ENCODE peak calls at places on chromosomes 13 and 19, in nine cellular contexts. One of them, this sample, is unnamed.

GRCh38 chr13:46176756-46177155 is 5.2 kb downstream of the LCP1 start:
- DNase-seq in kidney glomerular epithelial cell: no peak
- DNase-seq in stimulated activated CD8-positive, alpha-beta memory T cell treated with anti-CD3 and anti-CD28 coated beads, Interleukin-15, amount 100 ng/mL, for 1 hour: no peak
- DNase-seq in NCI-H510A treated with DMSO at 0.1 percent for 48 hours: no peak
- DNase-seq in stimulated activated CD4-positive, alpha-beta T cell treated with anti-CD3 and anti-CD28 coated beads, Interleukin-1b, Interleukin-23, amount 100 ng/mL, for 24 hours: no peak
- DNase-seq in kidney tubule cell: no peak
- DNase-seq in T-helper 1 cell: no peak
- DNase-seq in cardiac muscle cell: no peak
- DNase-seq in skeletal muscle cell: no peak
- DNase-seq in this sample: no peak

GRCh38 chr19:34171539-34171876 is 796 bp upstream of the LSM14A start:
- DNase-seq in kidney glomerular epithelial cell: no peak
- DNase-seq in stimulated activated CD8-positive, alpha-beta memory T cell treated with anti-CD3 and anti-CD28 coated beads, Interleukin-15, amount 100 ng/mL, for 1 hour: peak
- DNase-seq in NCI-H510A treated with DMSO at 0.1 percent for 48 hours: peak
- DNase-seq in stimulated activated CD4-positive, alpha-beta T cell treated with anti-CD3 and anti-CD28 coated beads, Interleukin-1b, Interleukin-23, amount 100 ng/mL, for 24 hours: peak
- DNase-seq in kidney tubule cell: peak
- DNase-seq in T-helper 1 cell: no peak
- DNase-seq in cardiac muscle cell: no peak
- DNase-seq in skeletal muscle cell: peak
- DNase-seq in this sample: no peak

GRCh38 chr13:23552661-23553060 is 17.6 kb upstream of the TNFRSF19 start:
- DNase-seq in kidney glomerular epithelial cell: no peak
- DNase-seq in stimulated activated CD8-positive, alpha-beta memory T cell treated with anti-CD3 and anti-CD28 coated beads, Interleukin-15, amount 100 ng/mL, for 1 hour: no peak
- DNase-seq in NCI-H510A treated with DMSO at 0.1 percent for 48 hours: no peak
- DNase-seq in stimulated activated CD4-positive, alpha-beta T cell treated with anti-CD3 and anti-CD28 coated beads, Interleukin-1b, Interleukin-23, amount 100 ng/mL, for 24 hours: no peak
- DNase-seq in kidney tubule cell: no peak
- DNase-seq in T-helper 1 cell: no peak
- DNase-seq in cardiac muscle cell: no peak
- DNase-seq in skeletal muscle cell: no peak
- DNase-seq in this sample: no peak

GRCh38 chr19:42542791-42543190 is 14.5 kb upstream of the CEACAM1 start:
- DNase-seq in kidney glomerular epithelial cell: no peak
- DNase-seq in stimulated activated CD8-positive, alpha-beta memory T cell treated with anti-CD3 and anti-CD28 coated beads, Interleukin-15, amount 100 ng/mL, for 1 hour: no peak
- DNase-seq in NCI-H510A treated with DMSO at 0.1 percent for 48 hours: no peak
- DNase-seq in stimulated activated CD4-positive, alpha-beta T cell treated with anti-CD3 and anti-CD28 coated beads, Interleukin-1b, Interleukin-23, amount 100 ng/mL, for 24 hours: no peak
- DNase-seq in kidney tubule cell: no peak
- DNase-seq in T-helper 1 cell: no peak
- DNase-seq in cardiac muscle cell: no peak
- DNase-seq in skeletal muscle cell: no peak
- DNase-seq in this sample: no peak

GRCh38 chr13:86269511-86269910 is 470.3 kb upstream of the SLITRK6 start:
- DNase-seq in kidney glomerular epithelial cell: no peak
- DNase-seq in stimulated activated CD8-positive, alpha-beta memory T cell treated with anti-CD3 and anti-CD28 coated beads, Interleukin-15, amount 100 ng/mL, for 1 hour: no peak
- DNase-seq in NCI-H510A treated with DMSO at 0.1 percent for 48 hours: no peak
- DNase-seq in stimulated activated CD4-positive, alpha-beta T cell treated with anti-CD3 and anti-CD28 coated beads, Interleukin-1b, Interleukin-23, amount 100 ng/mL, for 24 hours: no peak
- DNase-seq in kidney tubule cell: no peak
- DNase-seq in T-helper 1 cell: no peak
- DNase-seq in cardiac muscle cell: no peak
- DNase-seq in skeletal muscle cell: no peak
- DNase-seq in this sample: no peak

GRCh38 chr19:17522988-17523872 is 11.8 kb downstream of the PGLS start:
- DNase-seq in kidney glomerular epithelial cell: no peak
- DNase-seq in stimulated activated CD8-positive, alpha-beta memory T cell treated with anti-CD3 and anti-CD28 coated beads, Interleukin-15, amount 100 ng/mL, for 1 hour: no peak
- DNase-seq in NCI-H510A treated with DMSO at 0.1 percent for 48 hours: no peak
- DNase-seq in stimulated activated CD4-positive, alpha-beta T cell treated with anti-CD3 and anti-CD28 coated beads, Interleukin-1b, Interleukin-23, amount 100 ng/mL, for 24 hours: peak
- DNase-seq in kidney tubule cell: no peak
- DNase-seq in T-helper 1 cell: no peak
- DNase-seq in cardiac muscle cell: no peak
- DNase-seq in skeletal muscle cell: no peak
- DNase-seq in this sample: no peak

GRCh38 chr19:44694184-44694579 is 4.8 kb upstream of the CEACAM16 start:
- DNase-seq in kidney glomerular epithelial cell: no peak
- DNase-seq in stimulated activated CD8-positive, alpha-beta memory T cell treated with anti-CD3 and anti-CD28 coated beads, Interleukin-15, amount 100 ng/mL, for 1 hour: no peak
- DNase-seq in NCI-H510A treated with DMSO at 0.1 percent for 48 hours: no peak
- DNase-seq in stimulated activated CD4-positive, alpha-beta T cell treated with anti-CD3 and anti-CD28 coated beads, Interleukin-1b, Interleukin-23, amount 100 ng/mL, for 24 hours: peak
- DNase-seq in kidney tubule cell: no peak
- DNase-seq in T-helper 1 cell: no peak
- DNase-seq in cardiac muscle cell: no peak
- DNase-seq in skeletal muscle cell: no peak
- DNase-seq in this sample: no peak

GRCh38 chr13:66858163-66858562 is 372.0 kb downstream of the PCDH9 start:
- DNase-seq in kidney glomerular epithelial cell: no peak
- DNase-seq in stimulated activated CD8-positive, alpha-beta memory T cell treated with anti-CD3 and anti-CD28 coated beads, Interleukin-15, amount 100 ng/mL, for 1 hour: no peak
- DNase-seq in NCI-H510A treated with DMSO at 0.1 percent for 48 hours: no peak
- DNase-seq in stimulated activated CD4-positive, alpha-beta T cell treated with anti-CD3 and anti-CD28 coated beads, Interleukin-1b, Interleukin-23, amount 100 ng/mL, for 24 hours: no peak
- DNase-seq in kidney tubule cell: no peak
- DNase-seq in T-helper 1 cell: no peak
- DNase-seq in cardiac muscle cell: no peak
- DNase-seq in skeletal muscle cell: no peak
- DNase-seq in this sample: no peak

GRCh38 chr19:46739290-46739771 is 6.5 kb upstream of the FKRP start:
- DNase-seq in kidney glomerular epithelial cell: no peak
- DNase-seq in stimulated activated CD8-positive, alpha-beta memory T cell treated with anti-CD3 and anti-CD28 coated beads, Interleukin-15, amount 100 ng/mL, for 1 hour: no peak
- DNase-seq in NCI-H510A treated with DMSO at 0.1 percent for 48 hours: no peak
- DNase-seq in stimulated activated CD4-positive, alpha-beta T cell treated with anti-CD3 and anti-CD28 coated beads, Interleukin-1b, Interleukin-23, amount 100 ng/mL, for 24 hours: no peak
- DNase-seq in kidney tubule cell: no peak
- DNase-seq in T-helper 1 cell: no peak
- DNase-seq in cardiac muscle cell: peak
- DNase-seq in skeletal muscle cell: no peak
- DNase-seq in this sample: no peak

GRCh38 chr13:28751210-28751935 is 32.6 kb upstream of the SLC46A3 start:
- DNase-seq in kidney glomerular epithelial cell: no peak
- DNase-seq in stimulated activated CD8-positive, alpha-beta memory T cell treated with anti-CD3 and anti-CD28 coated beads, Interleukin-15, amount 100 ng/mL, for 1 hour: no peak
- DNase-seq in NCI-H510A treated with DMSO at 0.1 percent for 48 hours: no peak
- DNase-seq in stimulated activated CD4-positive, alpha-beta T cell treated with anti-CD3 and anti-CD28 coated beads, Interleukin-1b, Interleukin-23, amount 100 ng/mL, for 24 hours: no peak
- DNase-seq in kidney tubule cell: peak
- DNase-seq in T-helper 1 cell: no peak
- DNase-seq in cardiac muscle cell: no peak
- DNase-seq in skeletal muscle cell: no peak
- DNase-seq in this sample: no peak

GRCh38 chr19:34841780-34842179 is 68.8 kb upstream of the ZNF599 start:
- DNase-seq in kidney glomerular epithelial cell: no peak
- DNase-seq in stimulated activated CD8-positive, alpha-beta memory T cell treated with anti-CD3 and anti-CD28 coated beads, Interleukin-15, amount 100 ng/mL, for 1 hour: no peak
- DNase-seq in NCI-H510A treated with DMSO at 0.1 percent for 48 hours: no peak
- DNase-seq in stimulated activated CD4-positive, alpha-beta T cell treated with anti-CD3 and anti-CD28 coated beads, Interleukin-1b, Interleukin-23, amount 100 ng/mL, for 24 hours: no peak
- DNase-seq in kidney tubule cell: no peak
- DNase-seq in T-helper 1 cell: no peak
- DNase-seq in cardiac muscle cell: no peak
- DNase-seq in skeletal muscle cell: no peak
- DNase-seq in this sample: no peak

GRCh38 chr19:43781630-43782310 is 997 bp upstream of the KCNN4 start:
- DNase-seq in kidney glomerular epithelial cell: no peak
- DNase-seq in stimulated activated CD8-positive, alpha-beta memory T cell treated with anti-CD3 and anti-CD28 coated beads, Interleukin-15, amount 100 ng/mL, for 1 hour: no peak
- DNase-seq in NCI-H510A treated with DMSO at 0.1 percent for 48 hours: no peak
- DNase-seq in stimulated activated CD4-positive, alpha-beta T cell treated with anti-CD3 and anti-CD28 coated beads, Interleukin-1b, Interleukin-23, amount 100 ng/mL, for 24 hours: no peak
- DNase-seq in kidney tubule cell: no peak
- DNase-seq in T-helper 1 cell: no peak
- DNase-seq in cardiac muscle cell: no peak
- DNase-seq in skeletal muscle cell: no peak
- DNase-seq in this sample: no peak

GRCh38 chr13:80033286-80033685 is 307.6 kb downstream of the SPRY2 start:
- DNase-seq in kidney glomerular epithelial cell: no peak
- DNase-seq in stimulated activated CD8-positive, alpha-beta memory T cell treated with anti-CD3 and anti-CD28 coated beads, Interleukin-15, amount 100 ng/mL, for 1 hour: no peak
- DNase-seq in NCI-H510A treated with DMSO at 0.1 percent for 48 hours: no peak
- DNase-seq in stimulated activated CD4-positive, alpha-beta T cell treated with anti-CD3 and anti-CD28 coated beads, Interleukin-1b, Interleukin-23, amount 100 ng/mL, for 24 hours: no peak
- DNase-seq in kidney tubule cell: peak
- DNase-seq in T-helper 1 cell: no peak
- DNase-seq in cardiac muscle cell: no peak
- DNase-seq in skeletal muscle cell: no peak
- DNase-seq in this sample: peak

GRCh38 chr19:35228177-35228930 is at the start of gene FAM187B:
- DNase-seq in kidney glomerular epithelial cell: no peak
- DNase-seq in stimulated activated CD8-positive, alpha-beta memory T cell treated with anti-CD3 and anti-CD28 coated beads, Interleukin-15, amount 100 ng/mL, for 1 hour: no peak
- DNase-seq in NCI-H510A treated with DMSO at 0.1 percent for 48 hours: no peak
- DNase-seq in stimulated activated CD4-positive, alpha-beta T cell treated with anti-CD3 and anti-CD28 coated beads, Interleukin-1b, Interleukin-23, amount 100 ng/mL, for 24 hours: no peak
- DNase-seq in kidney tubule cell: no peak
- DNase-seq in T-helper 1 cell: no peak
- DNase-seq in cardiac muscle cell: no peak
- DNase-seq in skeletal muscle cell: no peak
- DNase-seq in this sample: no peak

GRCh38 chr13:110197041-110197440 is 109.9 kb downstream of the COL4A1 start:
- DNase-seq in kidney glomerular epithelial cell: no peak
- DNase-seq in stimulated activated CD8-positive, alpha-beta memory T cell treated with anti-CD3 and anti-CD28 coated beads, Interleukin-15, amount 100 ng/mL, for 1 hour: no peak
- DNase-seq in NCI-H510A treated with DMSO at 0.1 percent for 48 hours: no peak
- DNase-seq in stimulated activated CD4-positive, alpha-beta T cell treated with anti-CD3 and anti-CD28 coated beads, Interleukin-1b, Interleukin-23, amount 100 ng/mL, for 24 hours: no peak
- DNase-seq in kidney tubule cell: no peak
- DNase-seq in T-helper 1 cell: no peak
- DNase-seq in cardiac muscle cell: no peak
- DNase-seq in skeletal muscle cell: no peak
- DNase-seq in this sample: no peak

GRCh38 chr19:41995959-41996797 is 2.1 kb upstream of the ATP1A3 start:
- DNase-seq in kidney glomerular epithelial cell: no peak
- DNase-seq in stimulated activated CD8-positive, alpha-beta memory T cell treated with anti-CD3 and anti-CD28 coated beads, Interleukin-15, amount 100 ng/mL, for 1 hour: no peak
- DNase-seq in NCI-H510A treated with DMSO at 0.1 percent for 48 hours: no peak
- DNase-seq in stimulated activated CD4-positive, alpha-beta T cell treated with anti-CD3 and anti-CD28 coated beads, Interleukin-1b, Interleukin-23, amount 100 ng/mL, for 24 hours: no peak
- DNase-seq in kidney tubule cell: no peak
- DNase-seq in T-helper 1 cell: no peak
- DNase-seq in cardiac muscle cell: no peak
- DNase-seq in skeletal muscle cell: no peak
- DNase-seq in this sample: no peak

GRCh38 chr19:35483089-35483488 is 7.2 kb downstream of the KRTDAP start:
- DNase-seq in kidney glomerular epithelial cell: no peak
- DNase-seq in stimulated activated CD8-positive, alpha-beta memory T cell treated with anti-CD3 and anti-CD28 coated beads, Interleukin-15, amount 100 ng/mL, for 1 hour: no peak
- DNase-seq in NCI-H510A treated with DMSO at 0.1 percent for 48 hours: no peak
- DNase-seq in stimulated activated CD4-positive, alpha-beta T cell treated with anti-CD3 and anti-CD28 coated beads, Interleukin-1b, Interleukin-23, amount 100 ng/mL, for 24 hours: no peak
- DNase-seq in kidney tubule cell: no peak
- DNase-seq in T-helper 1 cell: no peak
- DNase-seq in cardiac muscle cell: no peak
- DNase-seq in skeletal muscle cell: no peak
- DNase-seq in this sample: no peak

This sample was measured in renal cortical epithelial cell.